ENCODE peak calls at places on chromosomes 7 and 10, in eight cellular contexts. O is NB4; C is colonic mucosa; R is neural crest cell; N is GM12878; Q is tibial artery; D is pancreas; K is CD8-positive, alpha-beta T cell. L is an unnamed sample.

GRCh38 chr10:75035975-75036708 is 75.3 kb upstream of the SAMD8 start:
- DNase-seq in D (no peak), R (no peak), C (no peak), O (peak), K (no peak), Q (no peak), N (no peak), L (no peak)

GRCh38 chr7:142563470-142563869 is 185.8 kb upstream of the PRSS1 start:
- DNase-seq in C (no peak), R (no peak), Q (no peak), K (no peak), O (no peak), N (no peak), D (no peak), L (no peak)

GRCh38 chr10:78520737-78521430 is 487.2 kb downstream of the RPS24 start:
- DNase-seq in N (no peak), K (no peak), D (peak), C (peak), R (no peak), Q (no peak), O (peak), L (no peak)

GRCh38 chr10:125095228-125095627 is 65.1 kb downstream of the CTBP2 start:
- DNase-seq in Q (no peak), O (no peak), R (no peak), N (no peak), D (no peak), C (no peak), K (no peak), L (no peak)

GRCh38 chr7:114466911-114467310 is 52.3 kb downstream of the FOXP2 start:
- DNase-seq in N (no peak), O (no peak), R (no peak), K (no peak), C (no peak), Q (no peak), D (no peak), L (no peak)

GRCh38 chr7:137913985-137914384 is 67.2 kb upstream of the DGKI start:
- DNase-seq in D (no peak), K (no peak), C (no peak), O (no peak), Q (no peak), N (no peak), R (no peak), L (no peak)

GRCh38 chr7:34806831-34807230 is 148.8 kb downstream of the NPSR1 start:
- DNase-seq in O (no peak), D (no peak), N (no peak), K (no peak), Q (no peak), C (no peak), R (no peak), L (no peak)

GRCh38 chr10:102313221-102313896 is 68.0 kb downstream of the GBF1 start:
- DNase-seq in C (no peak), K (no peak), N (no peak), Q (no peak), R (no peak), D (no peak), O (no peak), L (no peak)

GRCh38 chr7:38686888-38687287 is 55.7 kb upstream of the AMPH start:
- DNase-seq in N (no peak), R (no peak), D (no peak), C (no peak), K (no peak), O (no peak), Q (no peak), L (no peak)

GRCh38 chr10:79995979-79996629 is 47.2 kb upstream of the SFTPD start:
- DNase-seq in N (no peak), D (peak), R (no peak), C (no peak), O (no peak), K (no peak), Q (no peak), L (no peak)

GRCh38 chr10:6871128-6871527 is 291.1 kb upstream of the PRKCQ start:
- DNase-seq in D (no peak), C (no peak), O (no peak), K (no peak), Q (no peak), N (no peak), R (no peak), L (no peak)

GRCh38 chr7:150875791-150876190 is 23.5 kb downstream of the AOC1 start:
- DNase-seq in K (no peak), N (no peak), O (peak), Q (no peak), D (no peak), R (no peak), C (no peak), L (no peak)
- TF ChIP-seq CTCF in K (no peak), N (no peak), O (peak), Q (no peak), D (no peak), R (peak), C (no peak), L (no peak)

GRCh38 chr7:132446265-132446664 is 130.0 kb downstream of the PLXNA4 start:
- DNase-seq in N (no peak), D (no peak), Q (no peak), R (no peak), K (no peak), C (no peak), O (peak), L (no peak)

GRCh38 chr7:132441935-132442334 is 134.3 kb downstream of the PLXNA4 start:
- DNase-seq in N (no peak), O (no peak), K (no peak), D (no peak), Q (no peak), C (no peak), R (no peak), L (peak)

GRCh38 chr7:132440126-132440525 is 136.1 kb downstream of the PLXNA4 start:
- DNase-seq in O (no peak), N (no peak), R (no peak), C (no peak), D (no peak), Q (no peak), K (no peak), L (no peak)

GRCh38 chr7:132446666-132447217 is 129.5 kb downstream of the PLXNA4 start:
- DNase-seq in D (no peak), K (no peak), C (no peak), N (no peak), O (no peak), R (no peak), Q (no peak), L (no peak)

GRCh38 chr7:132443776-132444520 is 132.3 kb downstream of the PLXNA4 start:
- DNase-seq in K (no peak), R (no peak), Q (no peak), N (no peak), O (no peak), D (no peak), C (no peak), L (no peak)
- TF ChIP-seq CTCF in K (no peak), R (no peak), Q (no peak), N (no peak), O (peak), D (no peak), C (no peak), L (no peak)

GRCh38 chr7:18872344-18872743 is 245.1 kb downstream of the TWIST1 start:
- DNase-seq in R (no peak), K (no peak), N (no peak), O (no peak), Q (no peak), C (no peak), D (no peak), L (no peak)

GRCh38 chr7:18874875-18875274 is 242.6 kb downstream of the TWIST1 start:
- DNase-seq in N (no peak), K (no peak), Q (no peak), C (no peak), D (no peak), R (no peak), O (no peak), L (no peak)

GRCh38 chr7:18877874-18878273 is 239.6 kb downstream of the TWIST1 start:
- DNase-seq in N (no peak), D (no peak), C (no peak), Q (no peak), O (no peak), R (no peak), K (no peak), L (no peak)

GRCh38 chr7:18873674-18874341 is 243.6 kb downstream of the TWIST1 start:
- DNase-seq in K (no peak), R (no peak), C (no peak), O (no peak), D (no peak), Q (no peak), N (no peak), L (no peak)
- TF ChIP-seq CTCF in K (no peak), R (peak), C (no peak), O (peak), D (no peak), Q (no peak), N (no peak), L (no peak)

DNA sequence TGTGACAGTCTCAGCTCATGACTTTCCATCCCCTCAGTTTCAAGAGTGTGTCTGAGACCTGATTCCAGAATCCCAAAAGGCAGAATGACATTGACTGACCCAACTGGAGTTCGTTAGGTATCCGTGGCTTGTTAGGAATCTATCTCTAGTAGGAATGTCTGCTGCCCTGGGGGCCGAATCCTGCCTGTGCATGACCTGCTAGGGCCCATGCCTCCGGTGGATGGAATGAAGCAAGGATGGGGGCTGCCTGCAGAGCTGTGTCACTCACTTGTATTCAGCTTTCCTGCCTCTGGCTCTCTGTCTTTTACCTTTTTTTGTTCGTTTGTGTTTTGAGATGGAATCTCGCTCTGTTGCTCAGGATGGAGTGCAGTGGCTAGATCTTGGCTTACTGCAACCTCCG is 129.5 kb downstream of the SDK1 start:
- DNase-seq in R (no peak), O (no peak), D (no peak), C (no peak), K (no peak), N (no peak), Q (no peak), L (no peak)
- TF ChIP-seq CTCF in R (no peak), O (no peak), D (no peak), C (no peak), K (no peak), N (no peak), Q (no peak), L (no peak)

GRCh38 chr10:89702121-89702480 is 711 bp downstream of the KIF20B start:
- DNase-seq in N (peak), R (no peak), C (peak), D (no peak), O (peak), Q (no peak), K (peak), L (no peak)

GRCh38 chr10:89697946-89698345 is 3.4 kb upstream of the KIF20B start:
- DNase-seq in D (no peak), Q (no peak), O (no peak), N (no peak), C (no peak), R (no peak), K (no peak), L (no peak)

GRCh38 chr10:89699581-89700064 is 1.8 kb upstream of the KIF20B start:
- DNase-seq in R (no peak), O (peak), N (no peak), K (no peak), C (no peak), Q (no peak), D (no peak), L (no peak)

GRCh38 chr10:89700914-89701237 is 514 bp upstream of the KIF20B start:
- DNase-seq in O (no peak), C (no peak), R (no peak), N (no peak), Q (no peak), D (no peak), K (no peak), L (no peak)

GRCh38 chr10:89701238-89702120 is at the start of gene KIF20B:
- DNase-seq in R (peak), C (peak), K (peak), O (peak), D (peak), N (peak), Q (peak), L (peak)
- TF ChIP-seq CTCF in R (peak), C (peak), K (peak), O (peak), D (peak), N (peak), Q (peak), L (peak)

GRCh38 chr10:60096761-60097513 is 190.6 kb upstream of the CCDC6 start:
- DNase-seq in N (no peak), O (no peak), Q (no peak), C (no peak), D (no peak), R (no peak), K (no peak), L (no peak)

GRCh38 chr10:60105195-60105812 is 198.9 kb upstream of the CCDC6 start:
- DNase-seq in R (no peak), C (no peak), Q (no peak), D (no peak), K (no peak), N (no peak), O (no peak), L (no peak)

GRCh38 chr10:60098676-60099601 is 192.6 kb upstream of the CCDC6 start:
- DNase-seq in D (no peak), Q (no peak), N (no peak), C (peak), O (peak), R (peak), K (no peak), L (no peak)

GRCh38 chr10:60101821-60102220 is 195.5 kb upstream of the CCDC6 start:
- DNase-seq in N (no peak), O (no peak), D (no peak), R (no peak), K (no peak), C (no peak), Q (no peak), L (no peak)

GRCh38 chr10:60099998-60100747 is 193.8 kb upstream of the CCDC6 start:
- DNase-seq in O (peak), N (no peak), D (no peak), K (no peak), C (peak), R (peak), Q (no peak), L (no peak)
- TF ChIP-seq CTCF in O (peak), N (peak), D (peak), K (peak), C (peak), R (peak), Q (peak), L (peak)

GRCh38 chr7:20220293-20220755 is 3.1 kb upstream of the MACC1 start:
- DNase-seq in N (no peak), D (no peak), K (no peak), R (no peak), Q (no peak), O (peak), C (no peak), L (no peak)

GRCh38 chr7:20219062-20219445 is 1.9 kb upstream of the MACC1 start:
- DNase-seq in D (no peak), N (no peak), Q (no peak), R (no peak), C (no peak), O (no peak), K (no peak), L (no peak)

GRCh38 chr7:20220824-20221547 is 3.8 kb upstream of the MACC1 start:
- DNase-seq in O (peak), R (no peak), D (no peak), K (no peak), Q (no peak), N (no peak), C (no peak), L (no peak)

GRCh38 chr7:20218261-20218660 is 1.1 kb upstream of the MACC1 start:
- DNase-seq in K (no peak), O (no peak), C (no peak), N (no peak), R (no peak), Q (no peak), D (no peak), L (no peak)

DNA sequence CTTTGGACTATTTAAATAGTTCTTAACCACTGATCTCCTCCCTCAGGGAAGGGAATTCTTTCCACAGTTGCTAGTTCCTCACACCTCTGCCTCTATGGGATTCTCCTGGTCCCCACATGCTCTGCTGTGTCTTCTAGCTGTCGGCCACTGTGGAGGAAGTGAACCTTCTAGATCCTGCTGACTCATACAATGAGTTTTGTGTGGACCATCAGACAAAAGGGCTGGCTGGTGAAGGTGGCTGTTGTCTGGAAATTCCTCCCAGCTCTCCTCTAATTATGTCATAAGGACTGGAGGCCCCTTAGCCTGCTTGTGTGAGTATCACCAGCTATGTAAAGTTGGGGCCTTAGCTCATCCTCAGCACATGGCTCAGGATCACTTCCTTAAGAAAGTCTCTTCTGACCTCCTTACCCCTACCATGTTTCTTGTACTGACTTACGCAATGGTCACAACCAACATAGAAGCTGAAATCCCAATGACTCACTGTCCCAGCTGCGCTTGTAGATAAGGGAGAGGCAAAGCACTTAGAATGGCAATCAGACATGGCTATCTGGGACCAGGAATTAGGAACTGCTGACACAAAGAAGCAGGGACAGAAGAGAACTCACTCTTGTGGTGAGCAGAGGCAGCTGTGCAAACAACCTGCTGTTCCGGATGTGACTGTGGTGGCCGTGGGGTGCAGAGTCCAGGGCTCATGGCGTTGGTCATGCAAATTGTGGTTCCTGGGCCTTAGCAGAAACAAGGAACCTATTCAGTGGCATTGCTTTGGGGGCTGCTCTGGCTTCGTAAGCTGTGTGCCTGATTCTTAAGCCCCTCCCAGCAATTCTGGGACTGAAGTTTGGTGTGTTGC is 2.5 kb upstream of the MACC1 start:
- DNase-seq in D (peak), N (peak), R (peak), K (peak), Q (peak), O (peak), C (peak), L (peak)
- TF ChIP-seq CTCF in D (no peak), N (no peak), R (no peak), K (no peak), Q (no peak), O (no peak), C (no peak), L (no peak)

GRCh38 chr10:43114743-43115611 is 23.3 kb upstream of the CSGALNACT2 start:
- DNase-seq in Q (no peak), K (no peak), N (no peak), O (no peak), D (no peak), C (no peak), R (no peak), L (peak)
- TF ChIP-seq CTCF in Q (no peak), K (no peak), N (no peak), O (no peak), D (no peak), C (no peak), R (no peak), L (no peak)

GRCh38 chr10:127527320-127527719 is 21.8 kb upstream of the NPS start:
- DNase-seq in R (no peak), O (no peak), N (no peak), C (no peak), Q (no peak), K (no peak), D (no peak), L (no peak)

GRCh38 chr10:127525686-127526085 is 23.4 kb upstream of the NPS start:
- DNase-seq in C (no peak), K (no peak), D (no peak), R (no peak), O (no peak), Q (no peak), N (no peak), L (no peak)

GRCh38 chr10:127522298-127522697 is 26.8 kb upstream of the NPS start:
- DNase-seq in R (no peak), O (no peak), Q (no peak), K (no peak), C (no peak), N (no peak), D (no peak), L (no peak)

GRCh38 chr10:127524869-127525268 is 24.2 kb upstream of the NPS start:
- DNase-seq in C (no peak), D (no peak), O (no peak), Q (no peak), N (no peak), R (no peak), K (no peak), L (no peak)

GRCh38 chr10:127524229-127524628 is 24.9 kb upstream of the NPS start:
- DNase-seq in R (no peak), D (no peak), C (no peak), N (no peak), K (no peak), Q (no peak), O (no peak), L (no peak)
- TF ChIP-seq CTCF in R (peak), D (no peak), C (no peak), N (no peak), K (no peak), Q (no peak), O (peak), L (no peak)